ENCODE peak calls at places on chromosome 17, in five cellular contexts. H is SK-N-SH, U is IMR-90, T is endothelial cell of umbilical vein, Y is PC-3. B is an unnamed sample.

GRCh38 chr17:73519011-73519410 is 125.2 kb downstream of the SDK2 start:
- DNase-seq in Y (no peak), T (no peak), H (no peak), U (no peak), B (no peak)

GRCh38 chr17:57707892-57708291 is 37.2 kb downstream of the CCDC182 start:
- DNase-seq in H (peak; percentile 70), T (no peak), U (peak; percentile 10), Y (no peak), B (peak; percentile 15)

GRCh38 chr17:76722279-76722678 is 4.1 kb downstream of the JMJD6 start:
- DNase-seq in U (no peak), T (no peak), H (no peak), Y (no peak), B (no peak)

GRCh38 chr17:80980397-80981061 is 11.1 kb upstream of the CHMP6 start:
- DNase-seq in H (no peak), U (peak; percentile 47), Y (peak; percentile 58), T (no peak), B (peak; percentile 67)

GRCh38 chr17:47821031-47821423 is 567 bp downstream of the OSBPL7 start:
- DNase-seq in U (no peak), H (no peak), Y (no peak), T (no peak), B (no peak)

GRCh38 chr17:77285594-77286390 is 145.0 kb downstream of the SEC14L1 start:
- DNase-seq in T (no peak), U (peak; percentile 89), Y (peak; percentile 97), H (peak; percentile 47), B (peak; percentile 98)

GRCh38 chr17:48970865-48971687 is 2.7 kb upstream of the GIP start:
- DNase-seq in U (no peak), H (no peak), Y (no peak), T (no peak), B (no peak)

GRCh38 chr17:67105213-67105612 is 60.9 kb downstream of the CACNG1 start:
- DNase-seq in Y (no peak), T (no peak), H (no peak), U (peak; percentile 76), B (peak; percentile 87)

GRCh38 chr17:63308272-63308671 is 137.8 kb downstream of the CYB561 start:
- DNase-seq in H (no peak), Y (no peak), T (no peak), U (no peak), B (no peak)

GRCh38 chr17:69478916-69479315 is 64.4 kb downstream of the MAP2K6 start:
- DNase-seq in U (no peak), Y (peak; percentile 9), T (peak; percentile 73), H (no peak), B (no peak)

GRCh38 chr17:63345598-63345997 is 100.5 kb downstream of the CYB561 start:
- DNase-seq in U (peak; percentile 80), H (no peak), Y (no peak), T (no peak), B (peak; percentile 78)

GRCh38 chr17:42422412-42422957 is 571 bp downstream of the CAVIN1 start:
- DNase-seq in T (no peak), Y (no peak), H (peak; percentile 64), U (peak; percentile 32), B (peak; percentile 77)

GRCh38 chr17:39536468-39536867 is 71.3 kb downstream of the NEUROD2 start:
- DNase-seq in U (no peak), Y (no peak), H (no peak), T (no peak), B (no peak)

GRCh38 chr17:32341141-32341856 is 674 bp downstream of the C17orf75 start:
- DNase-seq in Y (peak; percentile 26), T (peak; percentile 40), H (peak; percentile 58), U (no peak), B (peak; percentile 49)

GRCh38 chr17:44219636-44220210 is at the start of gene UBTF:
- DNase-seq in T (peak; percentile 54), H (peak; percentile 81), U (peak; percentile 45), Y (peak; percentile 59), B (peak; percentile 77)

GRCh38 chr17:39791296-39791992 is 53.7 kb downstream of the GRB7 start:
- DNase-seq in U (no peak), T (no peak), Y (no peak), H (no peak), B (no peak)

GRCh38 chr17:20852541-20853370 is 190.1 kb downstream of the USP22 start:
- DNase-seq in Y (peak; percentile 35), U (no peak), T (no peak), H (peak; percentile 33), B (peak; percentile 16)

GRCh38 chr17:21250719-21251305 is 2.4 kb downstream of the NATD1 start:
- DNase-seq in U (no peak), H (no peak), T (no peak), Y (no peak), B (no peak)

GRCh38 chr17:34156401-34156740 is 98.7 kb upstream of the CCL2 start:
- DNase-seq in H (peak; percentile 53), U (no peak), Y (no peak), T (no peak), B (no peak)

GRCh38 chr17:45861185-45861584 is 16.5 kb downstream of the SPPL2C start:
- DNase-seq in H (peak; percentile 80), Y (no peak), T (no peak), U (no peak), B (no peak)

GRCh38 chr17:77320501-77321256 is 179.9 kb downstream of the SEC14L1 start:
- DNase-seq in Y (no peak), T (no peak), U (no peak), H (peak; percentile 37), B (peak; percentile 95)

GRCh38 chr17:76725580-76726230 is 701 bp downstream of the JMJD6 start:
- DNase-seq in H (peak; percentile 79), T (peak; percentile 59), U (peak; percentile 40), Y (peak; percentile 51), B (peak; percentile 72)

GRCh38 chr17:64236827-64237403 is 26.1 kb downstream of the TEX2 start:
- DNase-seq in U (no peak), Y (peak; percentile 46), T (peak; percentile 36), H (no peak), B (no peak)

GRCh38 chr17:73189417-73190099 is 3.3 kb upstream of the COG1 start:
- DNase-seq in H (peak; percentile 80), T (no peak), Y (peak; percentile 78), U (peak; percentile 76), B (peak; percentile 64)

GRCh38 chr17:19448341-19449268 is 37.6 kb downstream of the RNF112 start:
- DNase-seq in Y (peak; percentile 79), T (peak; percentile 99), U (peak; percentile 99), H (peak; percentile 29), B (peak; percentile 95)

GRCh38 chr17:8057691-8058114 is 18.8 kb downstream of the ALOX15B start:
- DNase-seq in T (peak; percentile 76), Y (peak; percentile 94), U (peak; percentile 75), H (peak; percentile 80), B (peak; percentile 88)

GRCh38 chr17:62965149-62965648 is 836 bp upstream of the TANC2 start:
- DNase-seq in U (peak; percentile 52), T (no peak), H (no peak), Y (no peak), B (no peak)

GRCh38 chr17:67353929-67354557 is 12.3 kb downstream of the PSMD12 start:
- DNase-seq in T (no peak), Y (no peak), H (no peak), U (no peak), B (no peak)

DNA sequence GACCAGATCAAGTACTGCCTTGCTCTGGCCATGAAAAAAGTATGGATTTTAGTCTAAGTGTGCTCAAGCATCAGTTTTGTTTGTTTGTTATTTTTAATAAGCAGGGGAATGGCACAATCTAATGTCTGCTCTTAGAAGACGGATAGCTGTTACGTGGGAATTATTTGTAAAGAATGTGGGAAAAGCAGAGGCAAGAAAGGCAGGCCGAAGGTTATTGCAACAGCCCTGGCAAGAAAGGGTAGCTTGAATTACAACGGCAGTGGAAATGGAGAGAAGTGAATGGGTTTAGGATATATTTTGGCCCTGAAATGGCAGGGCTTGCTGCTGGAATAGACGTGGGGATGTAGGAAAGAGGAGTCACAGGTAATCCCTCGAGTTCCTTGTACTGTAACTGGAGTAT is 987 bp upstream of the HASPIN start:
- DNase-seq in U (peak; percentile 12), T (no peak), Y (no peak), H (no peak), B (peak; percentile 41)
- H3K27ac ChIP-seq in U (peak overlapping the region; percentile 98), T (no peak overlapping the region), Y (no peak overlapping the region), H (peak overlapping the region; percentile 87), B (peak overlapping the region; percentile 65)

GRCh38 chr17:17143501-17143900 is 62.6 kb downstream of the PLD6 start:
- DNase-seq in T (no peak), Y (no peak), U (no peak), H (no peak), B (no peak)

GRCh38 chr17:17141279-17141678 is 64.9 kb downstream of the PLD6 start:
- DNase-seq in Y (no peak), U (no peak), T (no peak), H (no peak), B (no peak)

GRCh38 chr17:17140590-17140980 is 65.5 kb downstream of the PLD6 start:
- DNase-seq in T (peak; percentile 74), Y (peak; percentile 85), U (peak; percentile 79), H (no peak), B (peak; percentile 83)

GRCh38 chr17:17142556-17142955 is 63.6 kb downstream of the PLD6 start:
- DNase-seq in Y (no peak), T (no peak), U (no peak), H (no peak), B (no peak)

GRCh38 chr17:17141860-17142552 is 64.1 kb downstream of the PLD6 start:
- DNase-seq in H (peak; percentile 84), Y (no peak), T (peak; percentile 50), U (peak; percentile 50), B (peak; percentile 71)
- H4K20me1 ChIP-seq in H (peaks cover 29% of the 10 kb centered on the region), Y (peaks cover 25% of the 10 kb centered on the region), T (no peaks in the 10 kb centered on the region), U (peaks cover 19% of the 10 kb centered on the region), B (no peaks in the 10 kb centered on the region)

DNA sequence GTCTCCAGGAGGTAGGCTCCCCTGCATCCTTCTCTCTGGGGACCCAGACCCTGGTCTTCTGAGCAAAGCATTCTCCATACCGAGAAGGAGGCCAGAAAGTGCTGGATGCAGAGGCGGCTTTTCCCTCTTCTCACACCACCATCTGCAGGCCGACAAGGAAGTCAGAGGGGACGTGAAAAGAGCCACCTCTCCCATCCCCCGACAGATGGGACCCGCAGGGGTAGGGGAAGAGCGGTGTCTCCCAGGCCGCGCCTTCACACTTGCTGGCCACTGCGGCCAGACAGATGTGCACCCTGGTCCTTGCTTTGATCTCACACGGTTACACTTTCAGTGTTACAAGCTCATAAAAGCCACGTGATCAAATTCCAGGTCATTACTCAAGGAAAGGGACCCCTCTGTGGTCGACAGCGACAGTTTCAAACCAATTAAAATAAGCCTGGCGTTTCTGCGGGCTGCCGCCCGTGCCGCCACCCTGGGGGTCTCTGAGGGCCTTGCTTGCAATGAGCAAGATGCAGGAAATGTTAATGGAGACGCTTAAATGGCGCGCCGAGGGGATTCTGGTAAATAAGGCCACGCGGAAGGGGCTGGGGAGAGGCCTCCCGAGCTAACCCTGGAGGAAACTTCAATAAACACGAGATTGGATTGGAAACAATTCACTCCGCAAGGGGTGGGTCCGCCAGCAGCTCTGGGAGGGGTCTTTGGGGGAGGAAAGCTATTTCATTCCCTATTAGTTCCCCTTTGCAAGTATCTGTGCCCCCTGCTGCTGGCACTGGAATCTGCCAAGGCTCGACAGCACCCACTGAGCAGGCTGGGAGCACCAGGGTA is 240.9 kb downstream of the ENGASE start:
- DNase-seq in H (no peak), T (no peak), Y (no peak), U (no peak), B (no peak)
- H3K27ac ChIP-seq in H (no peak overlapping the region), T (no peak overlapping the region), Y (no peak overlapping the region), U (no peak overlapping the region), B (no peak overlapping the region)

DNA sequence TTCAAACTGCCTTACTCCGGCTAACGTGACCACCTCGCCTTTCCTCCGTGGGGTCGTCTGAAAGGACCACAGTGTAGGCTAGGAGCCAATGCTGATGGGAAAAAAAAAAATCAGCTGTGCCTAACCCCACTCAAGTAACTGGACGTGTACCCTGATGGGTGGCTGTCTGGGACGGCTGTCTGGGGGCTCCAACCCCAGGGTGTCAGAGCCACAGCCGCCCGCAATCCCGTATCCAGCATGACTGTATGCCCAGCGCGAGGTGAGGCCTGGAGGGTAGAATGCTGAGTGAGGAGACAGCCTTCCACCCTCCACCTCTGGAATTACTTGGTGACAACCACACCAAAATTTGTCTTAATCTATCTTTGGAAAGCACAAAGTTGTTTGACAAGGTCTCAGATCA is 2.8 kb downstream of the CSNK1D start:
- DNase-seq in H (no peak), U (no peak), Y (no peak), T (no peak), B (no peak)
- H4K20me1 ChIP-seq in H (peaks cover 70% of the 10 kb centered on the region), U (peaks cover 71% of the 10 kb centered on the region), Y (peaks cover 67% of the 10 kb centered on the region), T (peaks cover 8% of the 10 kb centered on the region), B (peaks cover 45% of the 10 kb centered on the region)

B was measured in GM23248.